ENCODE peak calls at places on chromosome 20, in six cellular contexts. V is pancreas, L is GM20000, I is foreskin fibroblast, D is hepatocyte, W is neural progenitor cell. S is an unnamed sample.

GRCh38 chr20:4592316-4593148 is 129.2 kb upstream of the PRND start:
- DNase-seq in W (peak), D (peak), L (peak), I (peak), V (peak), S (peak)

GRCh38 chr20:10708342-10709185 is 34.8 kb upstream of the JAG1 start:
- DNase-seq in V (no peak), D (peak), W (peak), I (peak), L (no peak), S (peak)

GRCh38 chr20:43563991-43564390 is 5.2 kb downstream of the SGK2 start:
- DNase-seq in V (no peak), D (no peak), L (no peak), I (no peak), W (no peak), S (no peak)

GRCh38 chr20:11375368-11375767 is 542.3 kb upstream of the BTBD3 start:
- DNase-seq in W (no peak), V (no peak), I (no peak), D (no peak), L (no peak), S (no peak)

GRCh38 chr20:10093087-10093591 is 58.4 kb downstream of the ANKEF1 start:
- DNase-seq in D (peak), W (no peak), V (no peak), L (no peak), I (peak), S (peak)

GRCh38 chr20:56752274-56752673 is 123.2 kb downstream of the TFAP2C start:
- DNase-seq in V (no peak), D (no peak), W (no peak), I (peak), L (no peak), S (no peak)

GRCh38 chr20:13008761-13009681 is at the start of gene SPTLC3:
- DNase-seq in I (peak), D (peak), W (peak), V (peak), L (no peak), S (no peak)

GRCh38 chr20:41436679-41437078 is 70.1 kb upstream of the EMILIN3 start:
- DNase-seq in V (no peak), W (no peak), D (no peak), I (peak), L (no peak), S (peak)

GRCh38 chr20:48583171-48583570 is 244.6 kb downstream of the PREX1 start:
- DNase-seq in W (no peak), D (no peak), I (no peak), L (no peak), V (no peak), S (no peak)

GRCh38 chr20:57262244-57263126 is 4.0 kb downstream of the BMP7 start:
- DNase-seq in I (no peak), D (no peak), L (no peak), W (peak), V (no peak), S (no peak)

GRCh38 chr20:5434116-5434515 is 117.4 kb upstream of the PROKR2 start:
- DNase-seq in V (no peak), D (no peak), L (no peak), I (no peak), W (no peak), S (no peak)

GRCh38 chr20:64080013-64080812 is at the start of gene OPRL1:
- DNase-seq in L (no peak), I (peak), D (no peak), W (peak), V (no peak), S (no peak)

GRCh38 chr20:52814371-52814770 is 157.8 kb upstream of the TSHZ2 start:
- DNase-seq in W (no peak), D (no peak), V (no peak), L (no peak), I (no peak), S (no peak)

GRCh38 chr20:20953738-20954657 is 152.2 kb downstream of the LINC00237 start:
- DNase-seq in W (no peak), L (no peak), I (no peak), D (no peak), V (no peak), S (no peak)

GRCh38 chr20:10436053-10436699 is 1.1 kb downstream of the SLX4IP start:
- DNase-seq in W (no peak), V (no peak), I (no peak), D (no peak), L (no peak), S (no peak)

GRCh38 chr20:46683939-46684750 is 5.1 kb downstream of the TP53RK start:
- DNase-seq in V (peak), I (peak), W (peak), D (peak), L (no peak), S (peak)

GRCh38 chr20:42714298-42715141 is 475.2 kb downstream of the PTPRT start:
- DNase-seq in I (no peak), W (no peak), D (no peak), V (peak), L (no peak), S (no peak)

GRCh38 chr20:2814076-2814475 is 711 bp upstream of the C20orf141 start:
- DNase-seq in D (no peak), W (no peak), V (no peak), I (peak), L (no peak), S (no peak)

GRCh38 chr20:44689809-44690208 is 25.4 kb upstream of the CCN5 start:
- DNase-seq in W (no peak), D (no peak), I (no peak), V (no peak), L (no peak), S (no peak)

GRCh38 chr20:34075647-34076046 is 36.4 kb downstream of the EIF2S2 start:
- DNase-seq in I (no peak), W (no peak), D (no peak), L (no peak), V (no peak), S (no peak)
- TF ChIP-seq CTCF in I (no peak), W (no peak), D (no peak), L (no peak), V (no peak), S (peak)

GRCh38 chr20:14960837-14961236 is 623.4 kb upstream of the FLRT3 start:
- DNase-seq in L (no peak), I (no peak), V (no peak), D (no peak), W (no peak), S (no peak)

GRCh38 chr20:14957416-14957815 is 620.0 kb upstream of the FLRT3 start:
- DNase-seq in D (no peak), L (no peak), W (peak), V (no peak), I (no peak), S (no peak)

GRCh38 chr20:14956538-14956937 is 619.1 kb upstream of the FLRT3 start:
- DNase-seq in W (no peak), I (no peak), L (no peak), V (no peak), D (no peak), S (no peak)

GRCh38 chr20:14958626-14959025 is 621.2 kb upstream of the FLRT3 start:
- DNase-seq in I (no peak), V (no peak), W (no peak), L (no peak), D (no peak), S (no peak)

DNA sequence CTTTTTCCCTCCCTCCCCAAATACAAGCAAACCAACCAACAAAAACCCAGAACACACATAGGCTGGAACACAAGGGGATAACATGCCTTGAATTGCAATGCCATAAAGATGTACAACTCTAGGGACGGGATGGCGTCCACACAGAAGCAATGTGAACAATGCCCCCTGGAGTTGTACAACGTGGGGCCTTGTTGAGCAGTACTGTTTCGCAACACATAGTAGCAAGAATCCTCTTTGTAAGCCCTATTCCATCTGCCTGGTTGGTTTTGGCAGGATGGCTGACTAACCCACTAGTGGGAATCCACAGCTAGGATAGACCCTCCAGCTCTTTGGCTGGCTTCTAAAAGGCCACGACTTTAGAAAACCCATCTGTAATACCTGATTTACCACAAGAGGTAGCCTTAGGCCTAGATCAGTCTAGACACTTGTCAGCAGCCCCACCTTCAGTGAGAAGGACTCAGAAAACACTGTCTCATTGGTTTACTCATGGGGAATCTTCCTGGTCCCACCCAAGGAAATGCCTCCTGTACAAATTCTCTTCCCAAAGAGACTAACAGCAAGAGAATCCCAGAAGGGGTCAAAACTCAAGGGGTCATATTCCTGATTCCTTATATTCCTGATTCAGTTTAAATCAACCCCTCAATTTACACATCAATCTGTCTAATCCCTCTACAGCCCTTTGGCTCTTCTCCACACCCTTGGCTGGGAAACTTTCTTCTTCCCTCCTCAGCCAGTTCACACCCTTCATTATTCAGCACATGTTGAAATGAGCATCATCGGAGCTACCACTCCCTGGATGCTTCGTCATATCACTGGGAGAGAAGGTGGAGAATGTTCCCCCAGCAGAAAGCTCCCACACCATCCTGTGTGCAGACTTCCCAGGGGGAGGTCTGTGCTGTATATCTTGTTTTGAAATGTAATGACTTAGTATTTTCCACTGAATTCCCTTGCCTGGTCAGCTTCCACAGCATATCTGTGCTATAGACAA is 622.4 kb upstream of the FLRT3 start:
- DNase-seq in W (no peak), V (no peak), L (no peak), D (no peak), I (no peak), S (no peak)
- TF ChIP-seq CTCF in W (no peak), V (no peak), L (no peak), D (no peak), I (no peak), S (no peak)

DNA sequence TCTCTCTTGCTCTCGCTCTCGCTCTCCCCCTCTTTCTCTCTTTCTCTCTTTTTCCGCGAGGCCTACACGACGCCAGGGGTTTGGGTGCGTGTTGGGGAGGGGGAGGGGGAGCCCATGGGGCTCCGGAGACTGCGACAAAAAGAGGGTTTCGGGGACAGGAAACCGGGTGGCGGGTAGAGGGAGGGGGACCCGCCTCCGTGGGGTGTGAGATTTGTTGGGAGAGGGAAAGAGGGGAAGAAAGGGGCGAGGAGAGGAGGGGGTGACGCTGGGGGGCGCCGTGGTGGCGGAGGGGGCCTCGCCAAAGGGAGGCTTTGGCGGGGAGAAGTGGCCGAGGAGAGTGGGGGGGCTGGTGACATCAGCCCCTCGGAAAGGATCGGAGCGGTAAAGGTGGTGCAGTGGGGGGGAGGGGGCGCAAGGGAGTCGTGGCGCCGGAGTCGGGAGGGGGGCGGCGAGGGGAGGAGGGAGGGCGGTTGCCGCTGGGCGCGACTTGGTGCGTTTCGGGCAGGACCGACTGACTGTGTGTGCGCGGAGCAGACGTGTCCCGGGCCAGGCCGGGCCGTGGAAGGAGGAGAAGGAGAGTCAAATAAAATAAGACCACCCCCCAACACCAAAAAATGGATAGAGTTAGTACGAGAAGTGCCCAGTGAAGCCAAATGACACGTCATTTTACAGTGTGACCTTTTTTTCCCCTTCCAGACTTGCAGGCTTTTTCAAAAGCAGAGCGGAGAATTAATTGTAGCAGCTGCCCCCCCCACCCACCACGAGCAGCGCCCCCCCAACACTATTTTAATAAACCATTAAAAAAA is 39.8 kb downstream of the GNAS start:
- DNase-seq in D (peak), V (peak), L (peak), W (peak), I (peak), S (peak)
- TF ChIP-seq CTCF in D (peak), V (no peak), L (no peak), W (peak), I (no peak), S (peak)

GRCh38 chr20:25247666-25248500 is at the start of gene PYGB:
- DNase-seq in I (peak), W (peak), D (peak), V (peak), L (peak), S (peak)

GRCh38 chr20:25245461-25245860 is 2.4 kb upstream of the PYGB start:
- DNase-seq in L (no peak), W (no peak), D (no peak), I (no peak), V (no peak), S (no peak)

GRCh38 chr20:25246182-25246943 is 1.5 kb upstream of the PYGB start:
- DNase-seq in L (no peak), D (peak), I (peak), V (no peak), W (no peak), S (no peak)

GRCh38 chr20:25248501-25249172 is 752 bp downstream of the PYGB start:
- DNase-seq in I (peak), L (peak), W (peak), V (no peak), D (peak), S (peak)

DNA sequence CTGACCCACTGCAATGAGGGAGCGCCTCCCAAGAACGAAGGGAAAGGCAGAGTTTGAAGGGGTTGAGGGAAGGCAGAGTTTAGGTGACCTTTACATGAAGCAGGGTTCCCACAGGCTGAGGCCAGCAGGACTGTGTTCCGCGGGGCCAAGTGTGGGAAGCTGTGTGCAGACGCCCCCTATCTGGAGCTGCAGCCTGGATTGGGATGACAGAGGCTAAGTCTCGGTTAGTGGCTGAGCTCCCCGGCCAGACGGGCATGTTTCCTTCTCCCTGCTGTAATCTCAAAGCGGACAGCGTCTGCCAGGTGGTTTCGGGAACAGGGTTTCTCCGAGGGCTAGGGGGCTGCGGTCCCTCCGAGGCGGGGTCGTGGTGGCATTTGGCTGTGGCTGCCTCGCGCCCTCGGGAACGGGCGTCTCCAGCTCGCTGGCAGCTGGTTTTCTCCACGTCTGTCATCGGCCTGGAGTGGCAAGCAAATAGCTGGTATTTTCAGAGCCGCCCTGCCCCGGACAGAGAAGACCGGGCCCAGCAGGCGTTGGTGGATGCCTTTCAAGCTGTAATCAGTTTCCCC is 702 bp upstream of the PYGB start:
- DNase-seq in L (peak), V (peak), I (peak), W (peak), D (peak), S (peak)
- TF ChIP-seq CTCF in L (no peak), V (no peak), I (peak), W (peak), D (peak), S (peak)

GRCh38 chr20:32451682-32452461 is 93.7 kb downstream of the ASXL1 start:
- DNase-seq in V (no peak), I (no peak), D (no peak), W (no peak), L (no peak), S (no peak)
- TF ChIP-seq CTCF in V (no peak), I (no peak), D (no peak), W (peak), L (no peak), S (no peak)

GRCh38 chr20:39394461-39394860 is 432.3 kb downstream of the DHX35 start:
- DNase-seq in W (no peak), D (no peak), I (no peak), V (no peak), L (no peak), S (no peak)
- TF ChIP-seq CTCF in W (no peak), D (no peak), I (no peak), V (no peak), L (no peak), S (no peak)

GRCh38 chr20:8523684-8524083 is 391.6 kb downstream of the PLCB1 start:
- DNase-seq in W (peak), V (no peak), L (no peak), I (no peak), D (no peak), S (no peak)
- TF ChIP-seq CTCF in W (peak), V (no peak), L (no peak), I (no peak), D (no peak), S (no peak)